ENCODE peak calls at places on chromosomes 7 and 10, in four cellular contexts. D, J, I and E are unnamed samples.

GRCh38 chr10:122521011-122521410 is 39.5 kb upstream of the DMBT1 start:
- DNase-seq in I (no peak), J (no peak), D (no peak), E (no peak)

GRCh38 chr10:77333610-77334340 is 303.8 kb downstream of the KCNMA1 start:
- DNase-seq in I (no peak), J (no peak), D (no peak), E (no peak)

GRCh38 chr7:141754939-141755338 is 9.0 kb upstream of the TAS2R3 start:
- DNase-seq in I (peak), D (no peak), J (no peak), E (no peak)

GRCh38 chr10:87750001-87750651 is 67.9 kb downstream of the ATAD1 start:
- DNase-seq in D (no peak), I (no peak), J (no peak), E (no peak)

GRCh38 chr10:120456626-120457430 is at the start of gene PLPP4:
- DNase-seq in J (peak), I (peak), D (no peak), E (no peak)

GRCh38 chr10:44801383-44802327 is 109.5 kb upstream of the TMEM72 start:
- DNase-seq in J (peak), D (peak), I (no peak), E (peak)

GRCh38 chr7:2431260-2431867 is 28.0 kb downstream of the CHST12 start:
- DNase-seq in D (no peak), J (no peak), I (no peak), E (no peak)

GRCh38 chr7:77188736-77189429 is 10.7 kb downstream of the FGL2 start:
- DNase-seq in I (no peak), J (peak), D (no peak), E (no peak)

GRCh38 chr7:27435461-27435860 is 192.9 kb downstream of the EVX1 start:
- DNase-seq in D (no peak), J (no peak), I (no peak), E (no peak)

GRCh38 chr10:63281967-63282366 is 148.8 kb downstream of the NRBF2 start:
- DNase-seq in D (no peak), I (no peak), J (no peak), E (no peak)

GRCh38 chr10:52571516-52572182 is 200.9 kb downstream of the MBL2 start:
- DNase-seq in J (no peak), I (no peak), D (no peak), E (no peak)

GRCh38 chr7:38312776-38313175 is 39.3 kb upstream of the TARP start:
- DNase-seq in I (no peak), J (no peak), D (no peak), E (no peak)

GRCh38 chr10:137031-137430 is 1.8 kb downstream of the ZMYND11 start:
- DNase-seq in D (no peak), I (peak), J (no peak), E (no peak)

GRCh38 chr10:92757066-92757716 is 67.4 kb downstream of the HHEX start:
- DNase-seq in D (peak), J (peak), I (peak), E (peak)

GRCh38 chr10:28077889-28078288 is 79.0 kb upstream of the ODAD2 start:
- DNase-seq in I (no peak), J (no peak), D (no peak), E (no peak)